ENCODE peak calls at places on chromosomes 5 and 9, in four cellular contexts. T, F, S and Z are unnamed samples. For H3K4me1, the result is how much of the 10 kb centered on the place peaks cover.

GRCh38 chr5:53965459-53965858 is 344.9 kb downstream of the ARL15 start:
- DNase-seq in S (no peak), F (no peak), T (no peak), Z (no peak)

GRCh38 chr9:13358128-13358527 is 78.6 kb upstream of the MPDZ start:
- DNase-seq in T (no peak), S (peak), F (no peak), Z (no peak)

GRCh38 chr5:130759061-130759460 is 406.0 kb downstream of the HINT1 start:
- DNase-seq in T (no peak), F (no peak), S (no peak), Z (no peak)

GRCh38 chr5:56481998-56482698 is 249.0 kb upstream of the ANKRD55 start:
- DNase-seq in F (no peak), S (no peak), T (no peak), Z (no peak)

GRCh38 chr5:177495243-177496060 is 2.0 kb downstream of the PDLIM7 start:
- DNase-seq in S (peak), F (no peak), T (peak), Z (no peak)

GRCh38 chr5:91591076-91591475 is 208.0 kb upstream of the ARRDC3 start:
- DNase-seq in F (no peak), T (no peak), S (no peak), Z (no peak)

GRCh38 chr5:159971514-159971913 is 37.4 kb upstream of the TTC1 start:
- DNase-seq in T (no peak), S (no peak), F (no peak), Z (no peak)

GRCh38 chr5:33579789-33580188 is 139.0 kb downstream of the TARS1 start:
- DNase-seq in S (no peak), T (no peak), F (no peak), Z (no peak)

GRCh38 chr9:127850286-127850830 is 4.1 kb downstream of the ENG start:
- DNase-seq in T (no peak), F (no peak), S (no peak), Z (no peak)

GRCh38 chr9:131271506-131271931 is 4.8 kb downstream of the FAM78A start:
- DNase-seq in F (peak), S (no peak), T (no peak), Z (no peak)
- H3K4me1 ChIP-seq in F (half or more), S (under half), T (under half), Z (under half)

DNA sequence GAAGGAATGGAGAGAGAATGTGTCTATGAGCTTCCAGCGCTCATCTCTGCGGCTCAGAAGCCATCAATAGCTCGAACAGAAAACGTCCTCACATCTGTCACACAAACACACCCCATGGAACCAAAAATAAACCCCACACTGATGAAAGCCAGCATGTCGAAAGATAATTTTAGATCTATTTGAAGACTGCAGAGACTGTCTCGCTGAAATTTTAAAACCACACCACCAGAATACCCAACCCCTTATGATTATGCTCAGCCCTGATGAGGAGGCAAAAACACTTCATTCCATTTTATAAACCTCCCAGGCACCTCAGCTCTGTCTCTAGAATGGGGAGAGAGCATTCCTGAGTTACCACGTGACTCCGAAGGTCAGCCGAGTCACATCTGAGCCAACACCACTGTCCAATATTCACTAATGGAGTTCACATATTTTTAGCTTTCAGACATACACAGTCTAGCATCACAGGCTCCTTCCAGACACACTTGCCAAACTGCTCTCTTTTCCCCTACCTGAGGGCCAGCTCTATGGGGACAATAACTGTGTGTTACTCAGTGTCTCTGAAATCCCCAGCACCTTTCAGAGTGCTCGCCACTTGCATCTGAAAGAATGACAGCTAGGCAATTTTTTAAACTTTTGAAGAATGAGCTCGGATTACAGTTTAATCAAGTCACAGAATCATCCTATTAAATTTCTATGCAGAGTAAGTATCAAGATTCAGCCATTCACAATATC is 63.2 kb downstream of the SERINC5 start:
- DNase-seq in T (peak), S (peak), F (no peak), Z (peak)
- H3K27ac ChIP-seq in T (peak), S (no peak), F (peak), Z (peak)

GRCh38 chr9:134138292-134138691 is 2.4 kb downstream of the WDR5 start:
- DNase-seq in F (no peak), T (peak), S (no peak), Z (no peak)

GRCh38 chr9:134134949-134135342 is 936 bp upstream of the WDR5 start:
- DNase-seq in S (no peak), T (peak), F (no peak), Z (peak)

GRCh38 chr9:134136997-134137302 is 1.1 kb downstream of the WDR5 start:
- DNase-seq in S (no peak), T (no peak), F (no peak), Z (no peak)

GRCh38 chr9:134136117-134136996 is 475 bp downstream of the WDR5 start:
- DNase-seq in F (peak), T (peak), S (peak), Z (no peak)

DNA sequence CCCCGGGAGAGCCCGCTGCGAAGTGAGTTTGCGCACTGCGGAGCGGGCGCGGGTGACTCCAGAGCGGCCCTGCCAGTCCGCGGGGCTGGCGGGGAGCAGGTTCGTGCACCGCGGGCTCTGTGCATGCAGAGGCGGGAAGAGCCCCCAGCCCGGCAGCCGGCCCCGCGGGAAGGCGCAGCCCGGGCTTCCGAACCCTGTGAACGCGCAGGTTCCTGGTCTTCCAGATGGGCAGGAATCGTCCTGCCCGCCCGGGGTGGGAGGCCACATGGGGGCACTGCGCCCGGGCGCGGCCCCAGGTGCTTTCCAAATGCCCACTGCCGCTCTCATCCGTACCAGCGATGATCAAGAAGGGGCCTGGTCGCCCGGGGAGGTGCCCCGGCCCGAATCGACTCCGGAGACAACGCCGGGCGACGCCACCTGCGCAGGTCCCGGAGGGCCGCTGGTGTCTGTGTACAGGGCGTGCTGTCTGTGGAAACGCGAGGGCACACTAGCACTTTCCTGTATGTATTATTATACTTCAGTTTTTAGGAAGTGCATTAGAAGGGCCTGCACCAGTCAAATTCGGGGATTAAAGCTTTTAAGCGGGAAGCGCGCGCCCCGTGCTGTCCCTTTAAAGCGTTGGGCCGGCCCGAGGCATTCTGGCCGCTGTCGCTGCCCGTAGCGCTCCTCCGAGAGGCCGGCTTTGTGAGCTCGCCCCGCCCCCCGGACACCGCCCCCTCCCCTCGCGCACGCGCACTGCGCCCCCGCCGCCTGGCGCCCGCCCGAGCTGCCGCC is at the start of gene WDR5:
- DNase-seq in F (peak), S (peak), T (peak), Z (peak)
- TF ChIP-seq POLR2A in F (peak), S (no peak), T (peak), Z (peak)

DNA sequence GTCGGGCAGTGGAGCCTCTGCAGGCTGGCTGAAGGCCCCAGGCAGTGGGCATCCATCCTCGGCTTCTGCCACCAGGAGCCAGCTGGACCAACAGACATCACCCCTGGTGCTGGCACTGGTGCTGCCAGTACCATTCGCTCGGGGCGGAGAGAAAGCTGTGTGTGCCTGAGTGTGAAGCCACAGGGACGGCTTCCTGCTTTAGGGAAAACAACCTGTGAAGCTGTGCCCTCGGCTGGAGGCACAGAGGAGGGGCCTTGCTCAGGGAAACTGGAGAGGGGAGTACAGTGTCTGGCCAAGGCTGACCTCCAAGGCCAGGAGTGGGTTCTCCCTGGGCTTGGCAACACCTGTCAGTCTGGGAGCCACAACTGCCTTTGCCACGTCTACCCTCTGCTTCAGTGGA is 38.3 kb downstream of the NEK6 start:
- DNase-seq in F (no peak), T (no peak), S (no peak), Z (no peak)
- H3K4me1 ChIP-seq in F (under half), T (half or more), S (half or more), Z (under half)

GRCh38 chr5:59709833-59710232 is 183.7 kb downstream of the PDE4D start:
- DNase-seq in F (no peak), S (peak), T (no peak), Z (peak)
- H3K27ac ChIP-seq in F (no peak), S (no peak), T (no peak), Z (no peak)

DNA sequence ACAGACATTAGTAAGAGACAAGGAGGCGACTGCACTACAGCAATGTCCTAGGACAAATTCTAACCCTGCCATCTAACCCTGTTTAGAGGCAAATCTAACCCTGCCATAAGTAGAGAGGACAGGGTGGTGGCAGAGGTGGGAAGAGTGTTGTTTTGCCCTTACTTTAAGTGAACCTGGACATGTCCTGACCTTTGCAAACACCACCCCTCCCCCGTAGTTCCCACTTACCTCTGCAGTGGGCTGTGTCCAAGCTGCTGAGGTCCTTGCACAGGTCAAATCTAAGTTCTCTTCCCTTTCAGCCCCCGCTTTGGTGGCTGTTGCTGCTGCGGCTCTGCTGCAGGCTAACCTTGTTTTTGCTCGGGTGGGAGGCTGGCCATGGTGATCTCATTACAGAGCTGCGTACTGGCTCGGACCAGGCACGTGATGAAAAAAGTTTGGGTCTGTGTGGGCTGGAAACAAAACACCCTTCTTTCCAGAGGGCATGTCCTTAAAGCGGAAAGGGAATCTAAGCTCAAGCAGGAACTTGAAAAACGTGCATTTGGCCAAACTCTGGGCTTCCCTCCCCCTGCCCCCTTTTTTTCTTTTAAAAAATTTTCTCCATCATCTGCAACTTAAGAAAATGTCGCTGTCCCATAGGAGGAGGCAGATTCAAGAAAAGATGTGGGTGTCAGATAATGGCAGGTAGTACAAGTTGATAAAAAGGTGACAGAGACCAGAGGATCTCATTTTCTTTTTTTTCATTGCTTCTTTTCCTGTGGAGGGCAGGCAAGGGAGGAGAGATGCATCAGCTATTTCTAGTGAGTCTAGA is at the start of gene FAXDC2:
- DNase-seq in T (peak), F (peak), S (peak), Z (peak)
- TF ChIP-seq POLR2A in T (no peak), F (no peak), S (no peak), Z (peak)